ENCODE peak calls at places on chromosomes 1 and 21, in six cellular contexts. One of them, this sample, is unnamed.
A peak's percentile ranks its signal among the peaks of the same experiment; 100 is the strongest.

GRCh38 chr1:206905295-206906164 is 8.3 kb downstream of the IL24 start:
- DNase-seq in Panc1: no peak
- DNase-seq in tibial nerve: no peak
- DNase-seq in cardiac muscle cell: no peak
- DNase-seq in neural progenitor cell: no peak
- DNase-seq in naive thymus-derived CD4-positive, alpha-beta T cell: peak; percentile 59
- DNase-seq in this sample: no peak

GRCh38 chr1:32208891-32209309 is at the start of gene DCDC2B:
- DNase-seq in Panc1: no peak
- DNase-seq in tibial nerve: no peak
- DNase-seq in cardiac muscle cell: no peak
- DNase-seq in neural progenitor cell: no peak
- DNase-seq in naive thymus-derived CD4-positive, alpha-beta T cell: no peak
- DNase-seq in this sample: no peak

GRCh38 chr1:60978421-60979357 is 103.7 kb upstream of the NFIA start:
- DNase-seq in Panc1: peak; percentile 10
- DNase-seq in tibial nerve: no peak
- DNase-seq in cardiac muscle cell: peak; percentile 51
- DNase-seq in neural progenitor cell: no peak
- DNase-seq in naive thymus-derived CD4-positive, alpha-beta T cell: peak; percentile 36
- DNase-seq in this sample: peak; percentile 23

GRCh38 chr1:183495420-183495819 is 23.1 kb downstream of the SMG7 start:
- DNase-seq in Panc1: no peak
- DNase-seq in tibial nerve: no peak
- DNase-seq in cardiac muscle cell: no peak
- DNase-seq in neural progenitor cell: no peak
- DNase-seq in naive thymus-derived CD4-positive, alpha-beta T cell: no peak
- DNase-seq in this sample: no peak

GRCh38 chr1:153957744-153958110 is 685 bp downstream of the CRTC2 start:
- DNase-seq in Panc1: no peak
- DNase-seq in tibial nerve: no peak
- DNase-seq in cardiac muscle cell: no peak
- DNase-seq in neural progenitor cell: no peak
- DNase-seq in naive thymus-derived CD4-positive, alpha-beta T cell: peak; percentile 42
- DNase-seq in this sample: peak; percentile 59

GRCh38 chr1:2277741-2278488 is 49.8 kb downstream of the SKI start:
- DNase-seq in Panc1: no peak
- DNase-seq in tibial nerve: no peak
- DNase-seq in cardiac muscle cell: no peak
- DNase-seq in neural progenitor cell: no peak
- DNase-seq in naive thymus-derived CD4-positive, alpha-beta T cell: no peak
- DNase-seq in this sample: no peak

GRCh38 chr1:63920154-63921117 is 146.6 kb downstream of the ROR1 start:
- DNase-seq in Panc1: no peak
- DNase-seq in tibial nerve: no peak
- DNase-seq in cardiac muscle cell: peak; percentile 78
- DNase-seq in neural progenitor cell: no peak
- DNase-seq in naive thymus-derived CD4-positive, alpha-beta T cell: no peak
- DNase-seq in this sample: no peak

GRCh38 chr1:207822124-207822601 is 70.3 kb downstream of the CD46 start:
- DNase-seq in Panc1: no peak
- DNase-seq in tibial nerve: no peak
- DNase-seq in cardiac muscle cell: no peak
- DNase-seq in neural progenitor cell: no peak
- DNase-seq in naive thymus-derived CD4-positive, alpha-beta T cell: no peak
- DNase-seq in this sample: no peak

GRCh38 chr1:19179597-19180271 is 30.3 kb downstream of the UBR4 start:
- DNase-seq in Panc1: peak; percentile 7
- DNase-seq in tibial nerve: no peak
- DNase-seq in cardiac muscle cell: peak; percentile 49
- DNase-seq in neural progenitor cell: peak; percentile 20
- DNase-seq in naive thymus-derived CD4-positive, alpha-beta T cell: peak; percentile 55
- DNase-seq in this sample: peak; percentile 31

GRCh38 chr1:81799939-81800740 is 594 bp upstream of the ADGRL2 start:
- DNase-seq in Panc1: no peak
- DNase-seq in tibial nerve: peak; percentile 46
- DNase-seq in cardiac muscle cell: peak; percentile 86
- DNase-seq in neural progenitor cell: peak; percentile 94
- DNase-seq in naive thymus-derived CD4-positive, alpha-beta T cell: no peak
- DNase-seq in this sample: no peak

GRCh38 chr1:30964706-30965105 is 56.1 kb upstream of the SDC3 start:
- DNase-seq in Panc1: no peak
- DNase-seq in tibial nerve: no peak
- DNase-seq in cardiac muscle cell: peak; percentile 88
- DNase-seq in neural progenitor cell: no peak
- DNase-seq in naive thymus-derived CD4-positive, alpha-beta T cell: no peak
- DNase-seq in this sample: no peak

GRCh38 chr1:218785928-218786327 is 387.8 kb upstream of the LYPLAL1 start:
- DNase-seq in Panc1: no peak
- DNase-seq in tibial nerve: peak; percentile 81
- DNase-seq in cardiac muscle cell: no peak
- DNase-seq in neural progenitor cell: no peak
- DNase-seq in naive thymus-derived CD4-positive, alpha-beta T cell: no peak
- DNase-seq in this sample: no peak

GRCh38 chr1:227782226-227782625 is 33.2 kb upstream of the PRSS38 start:
- DNase-seq in Panc1: no peak
- DNase-seq in tibial nerve: no peak
- DNase-seq in cardiac muscle cell: no peak
- DNase-seq in neural progenitor cell: no peak
- DNase-seq in naive thymus-derived CD4-positive, alpha-beta T cell: no peak
- DNase-seq in this sample: no peak

GRCh38 chr1:154272217-154272998 is at the start of gene HAX1:
- DNase-seq in Panc1: peak; percentile 88
- DNase-seq in tibial nerve: peak; percentile 93
- DNase-seq in cardiac muscle cell: peak; percentile 92
- DNase-seq in neural progenitor cell: peak; percentile 92
- DNase-seq in naive thymus-derived CD4-positive, alpha-beta T cell: peak; percentile 97
- DNase-seq in this sample: peak; percentile 98

GRCh38 chr1:8061673-8062386 is 35.7 kb upstream of the ERRFI1 start:
- DNase-seq in Panc1: no peak
- DNase-seq in tibial nerve: no peak
- DNase-seq in cardiac muscle cell: no peak
- DNase-seq in neural progenitor cell: no peak
- DNase-seq in naive thymus-derived CD4-positive, alpha-beta T cell: no peak
- DNase-seq in this sample: no peak

GRCh38 chr21:28899744-28900143 is 92.9 kb downstream of the LTN1 start:
- DNase-seq in Panc1: no peak
- DNase-seq in tibial nerve: no peak
- DNase-seq in cardiac muscle cell: no peak
- DNase-seq in neural progenitor cell: no peak
- DNase-seq in naive thymus-derived CD4-positive, alpha-beta T cell: no peak
- DNase-seq in this sample: no peak

GRCh38 chr1:79745928-79746327 is 739.4 kb upstream of the ADGRL4 start:
- DNase-seq in Panc1: peak; percentile 20
- DNase-seq in tibial nerve: no peak
- DNase-seq in cardiac muscle cell: no peak
- DNase-seq in neural progenitor cell: no peak
- DNase-seq in naive thymus-derived CD4-positive, alpha-beta T cell: no peak
- DNase-seq in this sample: no peak

GRCh38 chr1:48235652-48236051 is 13.1 kb downstream of the SLC5A9 start:
- DNase-seq in Panc1: no peak
- DNase-seq in tibial nerve: no peak
- DNase-seq in cardiac muscle cell: no peak
- DNase-seq in neural progenitor cell: no peak
- DNase-seq in naive thymus-derived CD4-positive, alpha-beta T cell: no peak
- DNase-seq in this sample: no peak
- H3K27ac ChIP-seq in Panc1: no peak overlapping the region
- H3K27ac ChIP-seq in tibial nerve: no peak overlapping the region
- H3K27ac ChIP-seq in cardiac muscle cell: no peak overlapping the region
- H3K27ac ChIP-seq in neural progenitor cell: no peak overlapping the region
- H3K27ac ChIP-seq in naive thymus-derived CD4-positive, alpha-beta T cell: no peak overlapping the region
- H3K27ac ChIP-seq in this sample: no peak overlapping the region

GRCh38 chr1:161121042-161121441 is 3.1 kb downstream of the NIT1 start:
- DNase-seq in Panc1: no peak
- DNase-seq in tibial nerve: no peak
- DNase-seq in cardiac muscle cell: no peak
- DNase-seq in neural progenitor cell: no peak
- DNase-seq in naive thymus-derived CD4-positive, alpha-beta T cell: no peak
- DNase-seq in this sample: no peak
- H3K36me3 ChIP-seq in Panc1: peaks cover 19% of the 10 kb centered on the region
- H3K36me3 ChIP-seq in tibial nerve: peaks cover 63% of the 10 kb centered on the region
- H3K36me3 ChIP-seq in cardiac muscle cell: peaks cover 30% of the 10 kb centered on the region
- H3K36me3 ChIP-seq in neural progenitor cell: no peaks in the 10 kb centered on the region
- H3K36me3 ChIP-seq in naive thymus-derived CD4-positive, alpha-beta T cell: peaks cover 4% of the 10 kb centered on the region
- H3K36me3 ChIP-seq in this sample: peaks cover 51% of the 10 kb centered on the region

GRCh38 chr1:89195476-89195875 is 3.3 kb downstream of the GBP4 start:
- DNase-seq in Panc1: no peak
- DNase-seq in tibial nerve: no peak
- DNase-seq in cardiac muscle cell: no peak
- DNase-seq in neural progenitor cell: no peak
- DNase-seq in naive thymus-derived CD4-positive, alpha-beta T cell: no peak
- DNase-seq in this sample: no peak
- H3K4me1 ChIP-seq in Panc1: peaks cover 11% of the 10 kb centered on the region
- H3K4me1 ChIP-seq in tibial nerve: no peaks in the 10 kb centered on the region
- H3K4me1 ChIP-seq in cardiac muscle cell: peaks cover 22% of the 10 kb centered on the region
- H3K4me1 ChIP-seq in neural progenitor cell: no peaks in the 10 kb centered on the region
- H3K4me1 ChIP-seq in naive thymus-derived CD4-positive, alpha-beta T cell: peaks cover 34% of the 10 kb centered on the region
- H3K4me1 ChIP-seq in this sample: peaks cover 58% of the 10 kb centered on the region

DNA sequence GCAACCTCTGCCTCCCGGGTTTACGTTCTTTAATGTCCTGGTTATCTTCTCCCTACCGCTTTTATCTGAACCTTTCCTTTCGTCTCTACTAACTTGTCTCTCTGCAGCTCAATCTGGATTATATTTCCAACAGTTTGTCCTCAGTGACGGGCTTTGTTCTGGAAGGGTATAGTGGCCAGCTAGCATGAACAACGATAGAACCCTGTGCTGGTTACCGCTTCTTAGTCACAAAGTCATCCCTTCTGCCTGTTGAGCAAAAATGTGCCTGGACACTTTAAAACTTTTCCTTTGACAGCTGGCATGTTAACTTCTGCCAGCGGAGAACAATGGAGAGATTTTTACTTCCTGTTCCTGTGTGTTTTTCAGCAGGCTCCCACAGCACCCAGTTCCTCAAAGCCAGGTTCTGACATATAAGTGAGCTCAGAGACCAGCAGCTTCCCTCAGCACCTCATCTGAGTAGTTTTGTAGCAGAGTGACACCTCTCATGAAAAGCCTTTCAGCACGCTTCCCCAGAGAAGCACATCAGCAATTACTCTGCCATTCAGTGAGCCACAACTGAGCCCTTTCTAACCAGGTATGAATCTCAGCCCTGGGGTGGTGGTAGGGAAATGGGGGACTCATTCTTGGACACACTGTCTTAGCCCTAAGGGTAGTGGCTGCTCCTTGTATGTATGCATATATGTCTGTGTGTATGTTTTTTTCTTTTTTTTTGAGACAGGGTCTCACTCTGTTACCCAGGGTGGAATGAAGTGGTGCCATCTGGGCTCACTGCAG is 23.6 kb upstream of the CCDC17 start:
- DNase-seq in Panc1: no peak
- DNase-seq in tibial nerve: no peak
- DNase-seq in cardiac muscle cell: peak; percentile 15
- DNase-seq in neural progenitor cell: no peak
- DNase-seq in naive thymus-derived CD4-positive, alpha-beta T cell: no peak
- DNase-seq in this sample: no peak
- H3K27ac ChIP-seq in Panc1: no peak overlapping the region
- H3K27ac ChIP-seq in tibial nerve: no peak overlapping the region
- H3K27ac ChIP-seq in cardiac muscle cell: peak overlapping the region; percentile 53
- H3K27ac ChIP-seq in neural progenitor cell: no peak overlapping the region
- H3K27ac ChIP-seq in naive thymus-derived CD4-positive, alpha-beta T cell: no peak overlapping the region
- H3K27ac ChIP-seq in this sample: no peak overlapping the region

GRCh38 chr1:202745313-202745888 is 35.1 kb upstream of the SYT2 start:
- DNase-seq in Panc1: no peak
- DNase-seq in tibial nerve: no peak
- DNase-seq in cardiac muscle cell: no peak
- DNase-seq in neural progenitor cell: no peak
- DNase-seq in naive thymus-derived CD4-positive, alpha-beta T cell: no peak
- DNase-seq in this sample: no peak

DNA sequence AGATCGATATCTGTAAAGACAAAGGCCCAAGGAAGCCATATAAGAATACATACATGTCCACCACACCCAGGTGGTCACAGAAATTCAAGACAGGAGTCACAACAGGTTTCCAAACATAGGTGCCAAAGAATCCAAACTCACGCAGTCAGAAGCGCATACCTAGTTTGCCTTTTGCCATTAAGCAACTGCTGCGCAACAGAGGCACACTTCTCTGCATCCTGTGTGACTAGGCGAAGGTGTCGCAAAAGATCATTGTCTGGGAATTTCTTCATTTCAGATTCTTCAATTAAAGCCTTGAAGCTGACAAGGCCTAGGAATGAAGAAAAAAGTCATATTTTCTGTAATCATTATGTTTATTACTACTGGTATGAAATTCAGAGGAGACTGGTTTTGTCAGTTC is 32.2 kb upstream of the SYT2 start:
- DNase-seq in Panc1: no peak
- DNase-seq in tibial nerve: no peak
- DNase-seq in cardiac muscle cell: no peak
- DNase-seq in neural progenitor cell: no peak
- DNase-seq in naive thymus-derived CD4-positive, alpha-beta T cell: no peak
- DNase-seq in this sample: no peak
- H3K36me3 ChIP-seq in Panc1: peaks cover 62% of the 10 kb centered on the region
- H3K36me3 ChIP-seq in tibial nerve: peaks cover 78% of the 10 kb centered on the region
- H3K36me3 ChIP-seq in cardiac muscle cell: peaks cover 66% of the 10 kb centered on the region
- H3K36me3 ChIP-seq in neural progenitor cell: peaks cover 78% of the 10 kb centered on the region
- H3K36me3 ChIP-seq in naive thymus-derived CD4-positive, alpha-beta T cell: peaks cover 17% of the 10 kb centered on the region
- H3K36me3 ChIP-seq in this sample: peaks cover 40% of the 10 kb centered on the region

GRCh38 chr1:25447547-25447946 is 16.9 kb downstream of the MACO1 start:
- DNase-seq in Panc1: no peak
- DNase-seq in tibial nerve: no peak
- DNase-seq in cardiac muscle cell: no peak
- DNase-seq in neural progenitor cell: no peak
- DNase-seq in naive thymus-derived CD4-positive, alpha-beta T cell: no peak
- DNase-seq in this sample: no peak
- H3K4me1 ChIP-seq in Panc1: no peaks in the 10 kb centered on the region
- H3K4me1 ChIP-seq in tibial nerve: no peaks in the 10 kb centered on the region
- H3K4me1 ChIP-seq in cardiac muscle cell: peaks cover 7% of the 10 kb centered on the region
- H3K4me1 ChIP-seq in neural progenitor cell: no peaks in the 10 kb centered on the region
- H3K4me1 ChIP-seq in naive thymus-derived CD4-positive, alpha-beta T cell: no peaks in the 10 kb centered on the region
- H3K4me1 ChIP-seq in this sample: peaks cover 4% of the 10 kb centered on the region

DNA sequence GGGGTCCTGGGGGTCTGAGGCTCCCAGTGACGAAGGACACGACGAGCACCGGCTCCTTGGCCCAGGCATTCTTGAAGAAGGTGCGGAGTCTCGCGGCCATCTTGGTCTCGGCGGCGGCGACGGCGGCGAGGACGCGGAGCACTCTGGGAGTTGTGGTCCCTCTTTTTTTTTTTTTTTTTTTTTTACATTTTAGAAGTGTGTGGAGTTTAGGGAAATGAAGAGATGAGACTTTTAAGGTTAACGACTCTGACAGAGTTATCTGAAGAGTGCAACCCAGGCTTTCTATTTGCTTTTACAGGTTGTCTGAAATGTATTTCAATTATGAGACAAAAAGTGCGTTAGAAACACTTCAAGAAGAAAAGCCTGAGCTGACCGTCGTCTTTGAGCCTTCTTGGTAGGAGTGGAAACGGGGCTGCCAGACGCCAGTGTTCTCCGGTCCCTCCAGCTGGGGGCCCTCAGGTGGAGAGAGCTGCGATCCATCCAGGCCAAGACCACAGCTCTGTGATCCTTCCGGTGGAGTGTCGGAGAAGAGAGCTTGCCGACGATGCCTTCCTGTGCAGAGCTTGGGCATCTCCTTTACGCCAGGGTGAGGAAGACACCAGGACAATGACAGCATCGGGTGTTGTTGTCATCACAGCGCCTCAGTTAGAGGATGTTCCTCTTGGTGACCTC is 9.7 kb downstream of the OR2B11 start:
- DNase-seq in Panc1: peak; percentile 24
- DNase-seq in tibial nerve: peak; percentile 35
- DNase-seq in cardiac muscle cell: peak; percentile 63
- DNase-seq in neural progenitor cell: peak; percentile 56
- DNase-seq in naive thymus-derived CD4-positive, alpha-beta T cell: peak; percentile 19
- DNase-seq in this sample: peak; percentile 15
- H3K27ac ChIP-seq in Panc1: peak overlapping the region; percentile 86
- H3K27ac ChIP-seq in tibial nerve: peak overlapping the region; percentile 73
- H3K27ac ChIP-seq in cardiac muscle cell: no peak overlapping the region
- H3K27ac ChIP-seq in neural progenitor cell: peak overlapping the region; percentile 54
- H3K27ac ChIP-seq in naive thymus-derived CD4-positive, alpha-beta T cell: peak overlapping the region; percentile 50
- H3K27ac ChIP-seq in this sample: no peak overlapping the region